ENCODE peak calls at places on chromosomes 16 and 17, in five cellular contexts. One of them, this sample, is unnamed.

GRCh38 chr16:86300746-86301480 is 209.4 kb upstream of the FOXF1 start:
- DNase-seq in AG10803: peak
- DNase-seq in IMR-90: peak
- DNase-seq in cardiac fibroblast: no peak
- DNase-seq in neural progenitor cell: peak
- DNase-seq in this sample: no peak

GRCh38 chr17:59565171-59565958 is at the start of gene DHX40:
- DNase-seq in AG10803: peak
- DNase-seq in IMR-90: peak
- DNase-seq in cardiac fibroblast: peak
- DNase-seq in neural progenitor cell: peak
- DNase-seq in this sample: peak

GRCh38 chr17:364766-365165 is 12.2 kb upstream of the RPH3AL start:
- DNase-seq in AG10803: no peak
- DNase-seq in IMR-90: no peak
- DNase-seq in cardiac fibroblast: no peak
- DNase-seq in neural progenitor cell: no peak
- DNase-seq in this sample: no peak

GRCh38 chr17:79777166-79777843 is 643 bp upstream of the CBX2 start:
- DNase-seq in AG10803: peak
- DNase-seq in IMR-90: peak
- DNase-seq in cardiac fibroblast: peak
- DNase-seq in neural progenitor cell: peak
- DNase-seq in this sample: peak

GRCh38 chr17:42288985-42289862 is 926 bp downstream of the STAT5A start:
- DNase-seq in AG10803: no peak
- DNase-seq in IMR-90: no peak
- DNase-seq in cardiac fibroblast: no peak
- DNase-seq in neural progenitor cell: no peak
- DNase-seq in this sample: no peak

GRCh38 chr16:88503374-88503770 is 50.3 kb downstream of the ZFPM1 start:
- DNase-seq in AG10803: no peak
- DNase-seq in IMR-90: peak
- DNase-seq in cardiac fibroblast: no peak
- DNase-seq in neural progenitor cell: no peak
- DNase-seq in this sample: no peak

GRCh38 chr16:28901862-28902261 is 23.2 kb downstream of the RABEP2 start:
- DNase-seq in AG10803: no peak
- DNase-seq in IMR-90: no peak
- DNase-seq in cardiac fibroblast: no peak
- DNase-seq in neural progenitor cell: no peak
- DNase-seq in this sample: no peak

GRCh38 chr17:80422981-80423380 is 8.0 kb downstream of the ENDOV start:
- DNase-seq in AG10803: no peak
- DNase-seq in IMR-90: no peak
- DNase-seq in cardiac fibroblast: no peak
- DNase-seq in neural progenitor cell: no peak
- DNase-seq in this sample: no peak

GRCh38 chr16:85651822-85652430 is 36.8 kb downstream of the GINS2 start:
- DNase-seq in AG10803: peak
- DNase-seq in IMR-90: no peak
- DNase-seq in cardiac fibroblast: no peak
- DNase-seq in neural progenitor cell: no peak
- DNase-seq in this sample: no peak

GRCh38 chr16:19228057-19228456 is 57.5 kb upstream of the CLEC19A start:
- DNase-seq in AG10803: no peak
- DNase-seq in IMR-90: no peak
- DNase-seq in cardiac fibroblast: no peak
- DNase-seq in neural progenitor cell: no peak
- DNase-seq in this sample: no peak

GRCh38 chr16:75792781-75793180 is 66.5 kb upstream of the CPHXL start:
- DNase-seq in AG10803: no peak
- DNase-seq in IMR-90: no peak
- DNase-seq in cardiac fibroblast: no peak
- DNase-seq in neural progenitor cell: no peak
- DNase-seq in this sample: no peak

GRCh38 chr16:83717814-83718213 is 90.0 kb upstream of the HSBP1 start:
- DNase-seq in AG10803: peak
- DNase-seq in IMR-90: peak
- DNase-seq in cardiac fibroblast: peak
- DNase-seq in neural progenitor cell: no peak
- DNase-seq in this sample: peak

GRCh38 chr17:35448214-35448898 is at the start of gene SLFN13:
- DNase-seq in AG10803: peak
- DNase-seq in IMR-90: peak
- DNase-seq in cardiac fibroblast: peak
- DNase-seq in neural progenitor cell: peak
- DNase-seq in this sample: peak

GRCh38 chr16:78633551-78633950 is 534.1 kb downstream of the WWOX start:
- DNase-seq in AG10803: no peak
- DNase-seq in IMR-90: no peak
- DNase-seq in cardiac fibroblast: no peak
- DNase-seq in neural progenitor cell: no peak
- DNase-seq in this sample: no peak

GRCh38 chr17:2954898-2955445 is 108.4 kb downstream of the OR1D5 start:
- DNase-seq in AG10803: peak
- DNase-seq in IMR-90: peak
- DNase-seq in cardiac fibroblast: peak
- DNase-seq in neural progenitor cell: no peak
- DNase-seq in this sample: peak

GRCh38 chr17:59778996-59779395 is 71.5 kb downstream of the VMP1 start:
- DNase-seq in AG10803: no peak
- DNase-seq in IMR-90: no peak
- DNase-seq in cardiac fibroblast: no peak
- DNase-seq in neural progenitor cell: no peak
- DNase-seq in this sample: no peak

GRCh38 chr17:55237268-55237667 is 27.5 kb upstream of the HLF start:
- DNase-seq in AG10803: peak
- DNase-seq in IMR-90: no peak
- DNase-seq in cardiac fibroblast: peak
- DNase-seq in neural progenitor cell: no peak
- DNase-seq in this sample: no peak

GRCh38 chr17:80886641-80887573 is 104.7 kb upstream of the CHMP6 start:
- DNase-seq in AG10803: no peak
- DNase-seq in IMR-90: no peak
- DNase-seq in cardiac fibroblast: no peak
- DNase-seq in neural progenitor cell: no peak
- DNase-seq in this sample: no peak

GRCh38 chr17:79951361-79952264 is 84.1 kb downstream of the TBC1D16 start:
- DNase-seq in AG10803: peak
- DNase-seq in IMR-90: peak
- DNase-seq in cardiac fibroblast: peak
- DNase-seq in neural progenitor cell: peak
- DNase-seq in this sample: peak

GRCh38 chr16:66444049-66444481 is 17.0 kb downstream of the BEAN1 start:
- DNase-seq in AG10803: no peak
- DNase-seq in IMR-90: no peak
- DNase-seq in cardiac fibroblast: no peak
- DNase-seq in neural progenitor cell: peak
- DNase-seq in this sample: no peak

GRCh38 chr16:82655315-82655714 is 28.5 kb downstream of the CDH13 start:
- DNase-seq in AG10803: peak
- DNase-seq in IMR-90: peak
- DNase-seq in cardiac fibroblast: peak
- DNase-seq in neural progenitor cell: no peak
- DNase-seq in this sample: peak

GRCh38 chr17:40068917-40069750 is 6.4 kb downstream of the THRA start:
- DNase-seq in AG10803: peak
- DNase-seq in IMR-90: peak
- DNase-seq in cardiac fibroblast: peak
- DNase-seq in neural progenitor cell: peak
- DNase-seq in this sample: peak

GRCh38 chr16:15708096-15708495 is 58.1 kb downstream of the NDE1 start:
- DNase-seq in AG10803: no peak
- DNase-seq in IMR-90: peak
- DNase-seq in cardiac fibroblast: peak
- DNase-seq in neural progenitor cell: no peak
- DNase-seq in this sample: peak

GRCh38 chr16:11636172-11636721 is 32.0 kb upstream of the SNN start:
- DNase-seq in AG10803: no peak
- DNase-seq in IMR-90: no peak
- DNase-seq in cardiac fibroblast: no peak
- DNase-seq in neural progenitor cell: peak
- DNase-seq in this sample: no peak

GRCh38 chr16:720507-720989 is 398 bp upstream of the ANTKMT start:
- DNase-seq in AG10803: peak
- DNase-seq in IMR-90: peak
- DNase-seq in cardiac fibroblast: peak
- DNase-seq in neural progenitor cell: peak
- DNase-seq in this sample: peak

GRCh38 chr16:5072334-5073278 is 963 bp downstream of the ALG1 start:
- DNase-seq in AG10803: no peak
- DNase-seq in IMR-90: no peak
- DNase-seq in cardiac fibroblast: peak
- DNase-seq in neural progenitor cell: no peak
- DNase-seq in this sample: no peak

GRCh38 chr17:82244413-82245140 is 15.7 kb downstream of the SLC16A3 start:
- DNase-seq in AG10803: peak
- DNase-seq in IMR-90: no peak
- DNase-seq in cardiac fibroblast: peak
- DNase-seq in neural progenitor cell: no peak
- DNase-seq in this sample: peak

GRCh38 chr17:77372444-77373297 is 231.9 kb downstream of the SEC14L1 start:
- DNase-seq in AG10803: peak
- DNase-seq in IMR-90: peak
- DNase-seq in cardiac fibroblast: peak
- DNase-seq in neural progenitor cell: peak
- DNase-seq in this sample: peak

GRCh38 chr17:5034651-5035050 is 575 bp downstream of the SLC52A1 start:
- DNase-seq in AG10803: no peak
- DNase-seq in IMR-90: no peak
- DNase-seq in cardiac fibroblast: no peak
- DNase-seq in neural progenitor cell: no peak
- DNase-seq in this sample: no peak

GRCh38 chr16:51110618-51111234 is 40.3 kb downstream of the SALL1 start:
- DNase-seq in AG10803: no peak
- DNase-seq in IMR-90: no peak
- DNase-seq in cardiac fibroblast: no peak
- DNase-seq in neural progenitor cell: no peak
- DNase-seq in this sample: no peak

GRCh38 chr17:54537656-54538055 is 363.0 kb upstream of the TOM1L1 start:
- DNase-seq in AG10803: no peak
- DNase-seq in IMR-90: no peak
- DNase-seq in cardiac fibroblast: no peak
- DNase-seq in neural progenitor cell: no peak
- DNase-seq in this sample: no peak

GRCh38 chr17:14203392-14203791 is 33.3 kb downstream of the CDRT15 start:
- DNase-seq in AG10803: no peak
- DNase-seq in IMR-90: peak
- DNase-seq in cardiac fibroblast: peak
- DNase-seq in neural progenitor cell: peak
- DNase-seq in this sample: peak
- TF ChIP-seq CTCF in AG10803: peak
- TF ChIP-seq CTCF in IMR-90: peak
- TF ChIP-seq CTCF in cardiac fibroblast: peak
- TF ChIP-seq CTCF in neural progenitor cell: peak
- TF ChIP-seq CTCF in this sample: peak

GRCh38 chr17:7407483-7408231 is at the start of gene NLGN2:
- DNase-seq in AG10803: no peak
- DNase-seq in IMR-90: no peak
- DNase-seq in cardiac fibroblast: no peak
- DNase-seq in neural progenitor cell: no peak
- DNase-seq in this sample: no peak
- H3K4me3 ChIP-seq in AG10803: peak
- H3K4me3 ChIP-seq in IMR-90: no peak
- H3K4me3 ChIP-seq in cardiac fibroblast: no peak
- H3K4me3 ChIP-seq in neural progenitor cell: peak
- H3K4me3 ChIP-seq in this sample: no peak

GRCh38 chr16:64370112-64370511 is 751.8 kb downstream of the CDH11 start:
- DNase-seq in AG10803: no peak
- DNase-seq in IMR-90: no peak
- DNase-seq in cardiac fibroblast: no peak
- DNase-seq in neural progenitor cell: no peak
- DNase-seq in this sample: no peak

GRCh38 chr16:64380751-64381150 is 741.1 kb downstream of the CDH11 start:
- DNase-seq in AG10803: no peak
- DNase-seq in IMR-90: no peak
- DNase-seq in cardiac fibroblast: no peak
- DNase-seq in neural progenitor cell: peak
- DNase-seq in this sample: no peak

GRCh38 chr16:64375386-64375980 is 746.4 kb downstream of the CDH11 start:
- DNase-seq in AG10803: no peak
- DNase-seq in IMR-90: peak
- DNase-seq in cardiac fibroblast: no peak
- DNase-seq in neural progenitor cell: no peak
- DNase-seq in this sample: peak
- TF ChIP-seq CTCF in AG10803: no peak
- TF ChIP-seq CTCF in IMR-90: no peak
- TF ChIP-seq CTCF in cardiac fibroblast: no peak
- TF ChIP-seq CTCF in neural progenitor cell: no peak
- TF ChIP-seq CTCF in this sample: no peak

GRCh38 chr16:56941092-56941491 is 9.2 kb downstream of the HERPUD1 start:
- DNase-seq in AG10803: no peak
- DNase-seq in IMR-90: no peak
- DNase-seq in cardiac fibroblast: no peak
- DNase-seq in neural progenitor cell: no peak
- DNase-seq in this sample: no peak

GRCh38 chr16:56936491-56936890 is 4.5 kb downstream of the HERPUD1 start:
- DNase-seq in AG10803: peak
- DNase-seq in IMR-90: no peak
- DNase-seq in cardiac fibroblast: no peak
- DNase-seq in neural progenitor cell: no peak
- DNase-seq in this sample: no peak

GRCh38 chr16:56936950-56937349 is 5.0 kb downstream of the HERPUD1 start:
- DNase-seq in AG10803: no peak
- DNase-seq in IMR-90: no peak
- DNase-seq in cardiac fibroblast: no peak
- DNase-seq in neural progenitor cell: no peak
- DNase-seq in this sample: no peak

GRCh38 chr16:56939801-56940200 is 7.9 kb downstream of the HERPUD1 start:
- DNase-seq in AG10803: no peak
- DNase-seq in IMR-90: no peak
- DNase-seq in cardiac fibroblast: no peak
- DNase-seq in neural progenitor cell: no peak
- DNase-seq in this sample: no peak

DNA sequence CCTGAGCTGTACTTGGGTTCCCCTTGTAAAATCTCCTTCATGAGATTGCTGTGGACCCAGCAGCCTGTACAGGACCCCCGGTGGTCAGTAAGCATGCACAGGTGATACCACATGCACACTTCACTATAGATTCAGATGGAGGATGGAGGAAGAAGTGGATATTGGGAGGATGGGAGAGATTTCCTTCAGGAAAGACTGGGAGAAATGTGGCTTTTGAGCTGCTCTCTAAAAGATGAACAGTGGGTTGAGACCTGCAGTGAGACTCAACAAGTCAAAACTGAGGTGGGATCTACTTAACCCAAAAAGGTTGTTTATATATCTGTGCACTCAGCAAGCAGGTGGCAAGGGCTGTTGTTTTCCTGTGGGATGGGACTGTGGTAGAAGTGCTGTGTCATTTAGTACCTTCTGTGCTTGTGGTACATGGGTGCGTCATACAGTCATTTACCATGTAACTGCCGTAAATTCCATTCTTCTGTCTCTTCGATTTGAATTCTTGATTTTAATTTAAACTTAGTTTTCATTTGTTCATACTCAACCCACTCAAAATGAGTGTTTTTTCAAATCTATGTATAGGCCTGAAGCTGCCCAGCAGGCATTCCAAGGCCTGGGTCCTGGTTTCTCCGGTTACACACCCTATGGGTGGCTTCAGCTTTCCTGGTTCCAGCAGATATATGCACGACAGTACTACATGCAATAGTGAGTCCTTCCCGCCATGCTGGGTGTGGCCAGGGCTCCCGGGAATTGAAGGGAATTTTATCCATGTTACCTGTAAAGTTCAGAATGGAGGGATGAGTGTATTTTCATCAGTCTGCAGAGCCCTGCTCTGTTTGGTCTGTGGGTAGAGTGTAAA is 6.9 kb downstream of the HERPUD1 start:
- DNase-seq in AG10803: no peak
- DNase-seq in IMR-90: no peak
- DNase-seq in cardiac fibroblast: no peak
- DNase-seq in neural progenitor cell: no peak
- DNase-seq in this sample: no peak
- H3K4me3 ChIP-seq in AG10803: no peak
- H3K4me3 ChIP-seq in IMR-90: no peak
- H3K4me3 ChIP-seq in cardiac fibroblast: no peak
- H3K4me3 ChIP-seq in neural progenitor cell: no peak
- H3K4me3 ChIP-seq in this sample: no peak

This sample was measured in fibroblast of pulmonary artery.